ENCODE peak calls at places on chromosomes 5 and 9, in six cellular contexts. Q is heart right ventricle, C is left ventricle myocardium inferior, Y is ovary, J is mucosa of descending colon, M is right cardiac atrium. K is an unnamed sample.
A peak's percentile ranks its signal among the peaks of the same experiment; 100 is the strongest.

GRCh38 chr9:136665111-136665703 is 2.5 kb downstream of the EGFL7 start:
- DNase-seq in Y (no peak), M (peak; percentile 79), Q (no peak), J (no peak), C (no peak), K (no peak)

GRCh38 chr5:94266170-94266569 is 352.2 kb downstream of the KIAA0825 start:
- DNase-seq in M (no peak), C (no peak), Q (no peak), J (no peak), Y (no peak), K (no peak)

GRCh38 chr9:110258671-110259070 is 2.4 kb upstream of the TXN start:
- DNase-seq in Q (no peak), Y (no peak), J (no peak), M (no peak), C (no peak), K (no peak)

GRCh38 chr5:33272288-33272687 is 168.5 kb upstream of the TARS1 start:
- DNase-seq in M (no peak), Q (no peak), J (no peak), Y (no peak), C (no peak), K (no peak)

GRCh38 chr5:32725994-32726659 is 15.0 kb downstream of the NPR3 start:
- DNase-seq in M (no peak), Q (no peak), J (no peak), C (no peak), Y (no peak), K (no peak)

GRCh38 chr5:93899026-93899600 is 157.7 kb upstream of the POU5F2 start:
- DNase-seq in C (no peak), Q (no peak), M (no peak), Y (no peak), J (no peak), K (no peak)

GRCh38 chr9:93891549-93892310 is 63.4 kb downstream of the BARX1 start:
- DNase-seq in J (no peak), Y (no peak), C (no peak), Q (no peak), M (no peak), K (no peak)

GRCh38 chr9:250039-250438 is 35.4 kb downstream of the DOCK8 start:
- DNase-seq in M (no peak), Q (no peak), J (no peak), Y (no peak), C (no peak), K (no peak)

GRCh38 chr5:52989025-52989780 is at the start of gene ITGA2:
- DNase-seq in Q (peak; percentile 23), M (peak; percentile 69), C (peak; percentile 44), Y (no peak), J (peak; percentile 81), K (peak; percentile 16)

GRCh38 chr5:133842846-133843725 is 125.3 kb downstream of the C5orf15 start:
- DNase-seq in Q (no peak), J (no peak), C (no peak), M (no peak), Y (no peak), K (no peak)

GRCh38 chr5:178339272-178339671 is 106.7 kb upstream of the PHYKPL start:
- DNase-seq in J (no peak), Q (no peak), C (no peak), Y (no peak), M (no peak), K (no peak)

GRCh38 chr9:103804077-103804735 is 289.9 kb upstream of the SMC2 start:
- DNase-seq in J (no peak), Q (no peak), Y (no peak), M (no peak), C (no peak), K (no peak)

GRCh38 chr5:16520806-16521205 is 55.2 kb upstream of the ZNF622 start:
- DNase-seq in J (peak; percentile 74), Q (no peak), C (no peak), Y (no peak), M (no peak), K (no peak)

GRCh38 chr9:125524522-125524921 is 182.5 kb downstream of the MAPKAP1 start:
- DNase-seq in Y (no peak), J (no peak), C (no peak), M (no peak), Q (no peak), K (no peak)

GRCh38 chr9:136945333-136946227 is 537 bp downstream of the C8G start:
- DNase-seq in C (no peak), M (peak; percentile 76), J (no peak), Y (no peak), Q (no peak), K (peak; percentile 8)

GRCh38 chr9:131999692-132000551 is 79.7 kb downstream of the MED27 start:
- DNase-seq in M (no peak), J (no peak), Y (no peak), Q (no peak), C (no peak), K (no peak)

GRCh38 chr9:125190371-125190801 is 783 bp upstream of the PPP6C start:
- DNase-seq in C (no peak), M (no peak), Y (no peak), Q (no peak), J (no peak), K (no peak)

GRCh38 chr9:97060796-97061195 is 21.9 kb upstream of the CTSV start:
- DNase-seq in M (no peak), Q (no peak), J (no peak), C (no peak), Y (no peak), K (no peak)

GRCh38 chr5:111932628-111933027 is 175.6 kb upstream of the NREP start:
- DNase-seq in M (no peak), J (no peak), Y (no peak), Q (peak; percentile 15), C (peak; percentile 14), K (no peak)

DNA sequence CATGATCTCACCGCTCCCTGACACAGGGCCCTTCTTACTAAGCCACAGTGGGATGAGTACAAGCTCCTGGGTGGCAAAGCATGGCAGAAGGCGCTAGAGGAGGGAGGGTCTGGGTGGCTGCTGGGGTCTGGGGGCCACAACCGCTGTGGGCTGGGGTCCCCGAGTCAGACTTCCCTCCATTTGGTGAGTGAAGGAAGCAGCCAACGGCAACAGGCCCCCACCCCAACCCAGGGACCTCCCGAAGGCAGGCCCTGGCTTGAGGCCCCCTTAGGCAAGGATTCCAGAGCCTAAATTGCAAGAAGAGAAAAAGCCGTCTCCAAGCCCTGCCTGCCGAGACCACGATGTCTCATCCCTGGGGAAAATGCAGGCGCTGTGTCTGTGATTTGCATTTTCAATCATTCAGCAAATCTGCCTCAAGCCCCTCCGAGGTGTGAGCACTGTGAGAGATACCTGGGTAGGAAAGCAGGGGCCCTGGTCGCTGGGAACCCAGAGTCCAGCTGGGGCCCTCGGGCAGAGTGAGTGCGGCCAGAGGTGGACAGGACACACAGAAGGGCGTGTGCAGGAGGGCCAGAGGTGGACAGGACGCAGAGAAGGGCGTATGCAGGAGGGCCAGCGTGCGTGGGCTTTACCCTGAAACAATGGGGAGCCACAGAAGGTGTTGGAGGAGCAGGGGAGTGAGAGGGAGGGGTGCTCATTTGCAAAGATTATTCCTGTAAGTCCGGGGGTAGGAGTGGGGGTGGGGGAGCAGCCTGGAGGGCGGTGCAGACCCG is 135.7 kb downstream of the OLFM1 start:
- DNase-seq in C (no peak), Y (no peak), J (no peak), Q (no peak), M (peak; percentile 44), K (no peak)
- H3K9me3 ChIP-seq in C (no peaks in the 10 kb centered on the region), Y (no peaks in the 10 kb centered on the region), J (no peaks in the 10 kb centered on the region), Q (no peaks in the 10 kb centered on the region), M (no peaks in the 10 kb centered on the region), K (no peaks in the 10 kb centered on the region)

DNA sequence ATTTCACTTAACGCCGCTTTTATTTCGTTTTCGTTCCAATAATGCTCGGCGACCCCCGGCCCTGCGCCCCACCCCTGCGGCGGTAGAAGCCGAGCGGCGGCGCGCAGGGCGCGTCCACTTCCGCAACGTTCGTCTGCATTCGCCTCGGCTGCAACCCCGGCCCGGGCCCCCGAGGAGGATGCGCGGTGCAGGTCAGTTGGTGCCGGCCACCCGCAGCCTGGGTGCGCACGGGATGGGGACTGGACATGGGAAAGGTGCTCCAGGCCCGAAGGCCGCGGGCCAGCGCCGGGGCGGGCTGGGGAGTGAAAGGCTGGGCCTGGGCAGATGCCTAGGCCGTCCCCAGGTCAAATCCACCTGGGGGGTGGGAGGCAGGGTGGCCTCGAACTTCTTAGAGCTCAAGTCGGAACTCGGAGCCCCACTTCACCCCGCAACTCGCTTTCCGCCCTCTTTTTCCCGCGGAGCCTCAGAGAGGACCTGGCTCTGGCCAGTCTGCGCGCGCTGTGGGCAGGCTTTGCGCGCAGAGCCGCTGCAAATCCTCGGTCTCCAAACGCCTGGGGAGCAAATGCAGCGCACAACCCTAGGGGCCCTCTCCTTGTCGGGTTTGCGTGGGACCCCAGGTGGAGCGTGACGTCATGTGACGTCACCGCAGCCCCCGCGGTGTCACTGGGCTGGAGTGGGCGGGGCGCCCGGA is 3.2 kb downstream of the TLX3 start:
- DNase-seq in M (peak; percentile 60), Y (no peak), C (no peak), J (no peak), Q (no peak), K (no peak)
- H3K9me3 ChIP-seq in M (no peaks in the 10 kb centered on the region), Y (no peaks in the 10 kb centered on the region), C (no peaks in the 10 kb centered on the region), J (no peaks in the 10 kb centered on the region), Q (no peaks in the 10 kb centered on the region), K (no peaks in the 10 kb centered on the region)

DNA sequence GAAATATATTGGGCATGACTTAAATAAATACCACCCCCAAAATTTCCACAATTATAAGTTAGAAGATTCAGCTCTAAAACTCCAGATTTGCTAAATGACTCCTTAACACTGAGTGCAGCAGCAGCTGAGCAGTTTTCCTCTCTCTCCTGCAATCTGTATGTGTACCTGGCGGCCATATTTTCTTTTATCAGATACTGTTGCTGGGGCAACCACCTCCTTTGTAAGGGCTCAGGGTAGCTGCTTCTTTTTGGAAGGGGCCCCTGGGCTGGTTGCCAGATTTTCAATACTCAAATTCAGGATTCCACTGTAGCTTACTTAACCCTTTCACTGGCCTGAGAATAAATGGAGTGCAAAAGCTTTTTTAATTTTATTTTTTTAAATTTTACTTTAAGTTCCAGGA is 197.0 kb downstream of the TAF11L14 start:
- DNase-seq in J (no peak), Y (no peak), M (no peak), Q (no peak), C (no peak), K (no peak)
- H3K9me3 ChIP-seq in J (no peaks in the 10 kb centered on the region), Y (no peaks in the 10 kb centered on the region), M (peaks cover 6% of the 10 kb centered on the region), Q (peaks cover 5% of the 10 kb centered on the region), C (peaks cover 9% of the 10 kb centered on the region), K (no peaks in the 10 kb centered on the region)

GRCh38 chr9:138071731-138072130 is 194.1 kb downstream of the CACNA1B start:
- DNase-seq in Y (no peak), Q (no peak), M (peak; percentile 28), C (no peak), J (no peak), K (no peak)

GRCh38 chr9:138069731-138070456 is 192.3 kb downstream of the CACNA1B start:
- DNase-seq in Y (no peak), M (no peak), Q (no peak), J (no peak), C (no peak), K (no peak)

GRCh38 chr9:138070815-138071214 is 193.2 kb downstream of the CACNA1B start:
- DNase-seq in Q (no peak), J (no peak), C (no peak), M (no peak), Y (no peak), K (no peak)

GRCh38 chr9:138072161-138072842 is 194.7 kb downstream of the CACNA1B start:
- DNase-seq in C (no peak), Q (no peak), Y (no peak), J (no peak), M (no peak), K (no peak)

GRCh38 chr9:138071292-138071691 is 193.7 kb downstream of the CACNA1B start:
- DNase-seq in M (peak; percentile 31), J (no peak), Q (no peak), Y (no peak), C (no peak), K (no peak)
- H3K9me3 ChIP-seq in M (no peaks in the 10 kb centered on the region), J (no peaks in the 10 kb centered on the region), Q (no peaks in the 10 kb centered on the region), Y (no peaks in the 10 kb centered on the region), C (no peaks in the 10 kb centered on the region), K (no peaks in the 10 kb centered on the region)